ENCODE peak calls at places on chromosome 22, in nine cellular contexts. One of them, this sample, is unnamed.

GRCh38 chr22:42808516-42808915 is 48.6 kb downstream of the ARFGAP3 start:
- DNase-seq in mucosa of gallbladder: no peak
- DNase-seq in activated T-cell treated with anti-CD3 and anti-CD28 coated beads, Interleukin-2, amount 50 U/mL, for 4 hours: no peak
- DNase-seq in LHCN-M2: no peak
- DNase-seq in NCI-H460: no peak
- DNase-seq in lower lobe of right lung: no peak
- DNase-seq in activated CD4-positive, alpha-beta T cell treated with anti-CD3 and anti-CD28 coated beads, Interleukin-2, amount 50 U/mL, for 1 hour: no peak
- DNase-seq in mesendoderm: no peak
- DNase-seq in astrocyte of the cerebellum: no peak
- DNase-seq in this sample: no peak

GRCh38 chr22:22241554-22241898 is 3.1 kb upstream of the VPREB1 start:
- DNase-seq in activated T-cell treated with anti-CD3 and anti-CD28 coated beads, Interleukin-2, amount 50 U/mL, for 4 hours: no peak
- DNase-seq in NCI-H460: no peak
- DNase-seq in activated CD4-positive, alpha-beta T cell treated with anti-CD3 and anti-CD28 coated beads, Interleukin-2, amount 50 U/mL, for 1 hour: no peak
- DNase-seq in mucosa of gallbladder: no peak
- DNase-seq in LHCN-M2: no peak
- DNase-seq in lower lobe of right lung: no peak
- DNase-seq in astrocyte of the cerebellum: no peak
- DNase-seq in mesendoderm: no peak
- DNase-seq in this sample: no peak

GRCh38 chr22:18062421-18062820 is 15.4 kb upstream of the PEX26 start:
- DNase-seq in activated T-cell treated with anti-CD3 and anti-CD28 coated beads, Interleukin-2, amount 50 U/mL, for 4 hours: no peak
- DNase-seq in activated CD4-positive, alpha-beta T cell treated with anti-CD3 and anti-CD28 coated beads, Interleukin-2, amount 50 U/mL, for 1 hour: no peak
- DNase-seq in NCI-H460: no peak
- DNase-seq in astrocyte of the cerebellum: no peak
- DNase-seq in mucosa of gallbladder: no peak
- DNase-seq in LHCN-M2: no peak
- DNase-seq in lower lobe of right lung: no peak
- DNase-seq in mesendoderm: no peak
- DNase-seq in this sample: peak

GRCh38 chr22:27462190-27462589 is 339.4 kb downstream of the MN1 start:
- DNase-seq in activated T-cell treated with anti-CD3 and anti-CD28 coated beads, Interleukin-2, amount 50 U/mL, for 4 hours: no peak
- DNase-seq in astrocyte of the cerebellum: no peak
- DNase-seq in mucosa of gallbladder: no peak
- DNase-seq in LHCN-M2: no peak
- DNase-seq in NCI-H460: no peak
- DNase-seq in lower lobe of right lung: no peak
- DNase-seq in mesendoderm: peak
- DNase-seq in activated CD4-positive, alpha-beta T cell treated with anti-CD3 and anti-CD28 coated beads, Interleukin-2, amount 50 U/mL, for 1 hour: no peak
- DNase-seq in this sample: no peak

GRCh38 chr22:49055406-49055805 is 772.3 kb downstream of the BRD1 start:
- DNase-seq in LHCN-M2: no peak
- DNase-seq in NCI-H460: no peak
- DNase-seq in lower lobe of right lung: no peak
- DNase-seq in activated T-cell treated with anti-CD3 and anti-CD28 coated beads, Interleukin-2, amount 50 U/mL, for 4 hours: no peak
- DNase-seq in activated CD4-positive, alpha-beta T cell treated with anti-CD3 and anti-CD28 coated beads, Interleukin-2, amount 50 U/mL, for 1 hour: no peak
- DNase-seq in mesendoderm: no peak
- DNase-seq in mucosa of gallbladder: no peak
- DNase-seq in astrocyte of the cerebellum: no peak
- DNase-seq in this sample: no peak

GRCh38 chr22:23580586-23581251 is 629 bp upstream of the IGLL1 start:
- DNase-seq in lower lobe of right lung: no peak
- DNase-seq in mesendoderm: no peak
- DNase-seq in activated T-cell treated with anti-CD3 and anti-CD28 coated beads, Interleukin-2, amount 50 U/mL, for 4 hours: no peak
- DNase-seq in LHCN-M2: no peak
- DNase-seq in activated CD4-positive, alpha-beta T cell treated with anti-CD3 and anti-CD28 coated beads, Interleukin-2, amount 50 U/mL, for 1 hour: no peak
- DNase-seq in NCI-H460: no peak
- DNase-seq in mucosa of gallbladder: no peak
- DNase-seq in astrocyte of the cerebellum: no peak
- DNase-seq in this sample: no peak

GRCh38 chr22:48227341-48228018 is 1465.0 kb downstream of the TBC1D22A start:
- DNase-seq in astrocyte of the cerebellum: no peak
- DNase-seq in activated CD4-positive, alpha-beta T cell treated with anti-CD3 and anti-CD28 coated beads, Interleukin-2, amount 50 U/mL, for 1 hour: no peak
- DNase-seq in mucosa of gallbladder: peak
- DNase-seq in activated T-cell treated with anti-CD3 and anti-CD28 coated beads, Interleukin-2, amount 50 U/mL, for 4 hours: no peak
- DNase-seq in mesendoderm: no peak
- DNase-seq in LHCN-M2: no peak
- DNase-seq in lower lobe of right lung: no peak
- DNase-seq in NCI-H460: no peak
- DNase-seq in this sample: no peak

GRCh38 chr22:36936362-36937116 is 23.1 kb downstream of the CSF2RB start:
- DNase-seq in activated CD4-positive, alpha-beta T cell treated with anti-CD3 and anti-CD28 coated beads, Interleukin-2, amount 50 U/mL, for 1 hour: no peak
- DNase-seq in LHCN-M2: no peak
- DNase-seq in NCI-H460: no peak
- DNase-seq in mucosa of gallbladder: no peak
- DNase-seq in astrocyte of the cerebellum: no peak
- DNase-seq in activated T-cell treated with anti-CD3 and anti-CD28 coated beads, Interleukin-2, amount 50 U/mL, for 4 hours: no peak
- DNase-seq in mesendoderm: no peak
- DNase-seq in lower lobe of right lung: no peak
- DNase-seq in this sample: no peak

GRCh38 chr22:27220349-27220748 is 563.0 kb downstream of the MIAT start:
- DNase-seq in activated CD4-positive, alpha-beta T cell treated with anti-CD3 and anti-CD28 coated beads, Interleukin-2, amount 50 U/mL, for 1 hour: no peak
- DNase-seq in NCI-H460: no peak
- DNase-seq in mucosa of gallbladder: no peak
- DNase-seq in activated T-cell treated with anti-CD3 and anti-CD28 coated beads, Interleukin-2, amount 50 U/mL, for 4 hours: no peak
- DNase-seq in astrocyte of the cerebellum: peak
- DNase-seq in lower lobe of right lung: no peak
- DNase-seq in mesendoderm: no peak
- DNase-seq in LHCN-M2: peak
- DNase-seq in this sample: peak

GRCh38 chr22:50716291-50717024 is 21.5 kb upstream of the ACR start:
- DNase-seq in astrocyte of the cerebellum: no peak
- DNase-seq in mesendoderm: no peak
- DNase-seq in LHCN-M2: no peak
- DNase-seq in mucosa of gallbladder: no peak
- DNase-seq in lower lobe of right lung: no peak
- DNase-seq in NCI-H460: no peak
- DNase-seq in activated T-cell treated with anti-CD3 and anti-CD28 coated beads, Interleukin-2, amount 50 U/mL, for 4 hours: no peak
- DNase-seq in activated CD4-positive, alpha-beta T cell treated with anti-CD3 and anti-CD28 coated beads, Interleukin-2, amount 50 U/mL, for 1 hour: no peak
- DNase-seq in this sample: no peak

GRCh38 chr22:29330753-29331152 is 15.3 kb upstream of the RASL10A start:
- DNase-seq in mesendoderm: peak
- DNase-seq in LHCN-M2: no peak
- DNase-seq in astrocyte of the cerebellum: no peak
- DNase-seq in mucosa of gallbladder: no peak
- DNase-seq in activated CD4-positive, alpha-beta T cell treated with anti-CD3 and anti-CD28 coated beads, Interleukin-2, amount 50 U/mL, for 1 hour: no peak
- DNase-seq in lower lobe of right lung: no peak
- DNase-seq in activated T-cell treated with anti-CD3 and anti-CD28 coated beads, Interleukin-2, amount 50 U/mL, for 4 hours: no peak
- DNase-seq in NCI-H460: no peak
- DNase-seq in this sample: peak

GRCh38 chr22:45692549-45692948 is 20.9 kb downstream of the ATXN10 start:
- DNase-seq in LHCN-M2: peak
- DNase-seq in lower lobe of right lung: no peak
- DNase-seq in NCI-H460: no peak
- DNase-seq in activated T-cell treated with anti-CD3 and anti-CD28 coated beads, Interleukin-2, amount 50 U/mL, for 4 hours: no peak
- DNase-seq in astrocyte of the cerebellum: peak
- DNase-seq in activated CD4-positive, alpha-beta T cell treated with anti-CD3 and anti-CD28 coated beads, Interleukin-2, amount 50 U/mL, for 1 hour: no peak
- DNase-seq in mucosa of gallbladder: no peak
- DNase-seq in mesendoderm: peak
- DNase-seq in this sample: peak

GRCh38 chr22:45159652-45160462 is 3.9 kb upstream of the NUP50 start:
- DNase-seq in LHCN-M2: peak
- DNase-seq in astrocyte of the cerebellum: no peak
- DNase-seq in mesendoderm: peak
- DNase-seq in activated CD4-positive, alpha-beta T cell treated with anti-CD3 and anti-CD28 coated beads, Interleukin-2, amount 50 U/mL, for 1 hour: no peak
- DNase-seq in NCI-H460: no peak
- DNase-seq in mucosa of gallbladder: peak
- DNase-seq in activated T-cell treated with anti-CD3 and anti-CD28 coated beads, Interleukin-2, amount 50 U/mL, for 4 hours: no peak
- DNase-seq in lower lobe of right lung: no peak
- DNase-seq in this sample: no peak

GRCh38 chr22:38874529-38875222 is 2.7 kb upstream of the CBX6 start:
- DNase-seq in activated T-cell treated with anti-CD3 and anti-CD28 coated beads, Interleukin-2, amount 50 U/mL, for 4 hours: no peak
- DNase-seq in mucosa of gallbladder: no peak
- DNase-seq in activated CD4-positive, alpha-beta T cell treated with anti-CD3 and anti-CD28 coated beads, Interleukin-2, amount 50 U/mL, for 1 hour: no peak
- DNase-seq in mesendoderm: no peak
- DNase-seq in LHCN-M2: no peak
- DNase-seq in NCI-H460: no peak
- DNase-seq in astrocyte of the cerebellum: no peak
- DNase-seq in lower lobe of right lung: no peak
- DNase-seq in this sample: no peak

GRCh38 chr22:24037851-24038765 is 27.0 kb downstream of the CABIN1 start:
- DNase-seq in LHCN-M2: no peak
- DNase-seq in activated T-cell treated with anti-CD3 and anti-CD28 coated beads, Interleukin-2, amount 50 U/mL, for 4 hours: peak
- DNase-seq in mucosa of gallbladder: no peak
- DNase-seq in NCI-H460: no peak
- DNase-seq in lower lobe of right lung: no peak
- DNase-seq in astrocyte of the cerebellum: no peak
- DNase-seq in mesendoderm: no peak
- DNase-seq in activated CD4-positive, alpha-beta T cell treated with anti-CD3 and anti-CD28 coated beads, Interleukin-2, amount 50 U/mL, for 1 hour: peak
- DNase-seq in this sample: no peak

GRCh38 chr22:35312198-35313059 is 12.7 kb downstream of the TOM1 start:
- DNase-seq in mucosa of gallbladder: peak
- DNase-seq in mesendoderm: no peak
- DNase-seq in NCI-H460: no peak
- DNase-seq in activated T-cell treated with anti-CD3 and anti-CD28 coated beads, Interleukin-2, amount 50 U/mL, for 4 hours: no peak
- DNase-seq in LHCN-M2: peak
- DNase-seq in activated CD4-positive, alpha-beta T cell treated with anti-CD3 and anti-CD28 coated beads, Interleukin-2, amount 50 U/mL, for 1 hour: no peak
- DNase-seq in lower lobe of right lung: no peak
- DNase-seq in astrocyte of the cerebellum: no peak
- DNase-seq in this sample: peak

GRCh38 chr22:48097723-48098122 is 1335.3 kb downstream of the TBC1D22A start:
- DNase-seq in astrocyte of the cerebellum: no peak
- DNase-seq in NCI-H460: no peak
- DNase-seq in mucosa of gallbladder: no peak
- DNase-seq in activated CD4-positive, alpha-beta T cell treated with anti-CD3 and anti-CD28 coated beads, Interleukin-2, amount 50 U/mL, for 1 hour: no peak
- DNase-seq in lower lobe of right lung: no peak
- DNase-seq in activated T-cell treated with anti-CD3 and anti-CD28 coated beads, Interleukin-2, amount 50 U/mL, for 4 hours: no peak
- DNase-seq in LHCN-M2: no peak
- DNase-seq in mesendoderm: no peak
- DNase-seq in this sample: no peak

GRCh38 chr22:27274770-27275449 is 526.6 kb downstream of the MN1 start:
- DNase-seq in mucosa of gallbladder: no peak
- DNase-seq in activated T-cell treated with anti-CD3 and anti-CD28 coated beads, Interleukin-2, amount 50 U/mL, for 4 hours: no peak
- DNase-seq in mesendoderm: no peak
- DNase-seq in lower lobe of right lung: no peak
- DNase-seq in astrocyte of the cerebellum: no peak
- DNase-seq in NCI-H460: no peak
- DNase-seq in activated CD4-positive, alpha-beta T cell treated with anti-CD3 and anti-CD28 coated beads, Interleukin-2, amount 50 U/mL, for 1 hour: no peak
- DNase-seq in LHCN-M2: no peak
- DNase-seq in this sample: no peak